ENCODE peak calls at places on chromosomes 6 and 20, in six cellular contexts. One of them, this sample, is unnamed.

GRCh38 chr6:120671519-120671918 is 662.8 kb downstream of the TBC1D32 start:
- DNase-seq in fibroblast of lung: no peak
- DNase-seq in small intestine: no peak
- DNase-seq in mesendoderm: peak
- DNase-seq in A549: no peak
- DNase-seq in left lung: no peak
- DNase-seq in this sample: no peak

GRCh38 chr6:163133017-163133416 is 281.5 kb upstream of the QKI start:
- DNase-seq in fibroblast of lung: peak
- DNase-seq in small intestine: no peak
- DNase-seq in mesendoderm: peak
- DNase-seq in A549: no peak
- DNase-seq in left lung: no peak
- DNase-seq in this sample: no peak

GRCh38 chr20:19620471-19620870 is 137.6 kb upstream of the RIN2 start:
- DNase-seq in fibroblast of lung: no peak
- DNase-seq in small intestine: peak
- DNase-seq in mesendoderm: peak
- DNase-seq in A549: no peak
- DNase-seq in left lung: no peak
- DNase-seq in this sample: no peak

GRCh38 chr20:60108397-60108796 is 150.2 kb downstream of the CDH26 start:
- DNase-seq in fibroblast of lung: peak
- DNase-seq in small intestine: no peak
- DNase-seq in mesendoderm: no peak
- DNase-seq in A549: no peak
- DNase-seq in left lung: no peak
- DNase-seq in this sample: peak

GRCh38 chr6:26045939-26046368 is 41.3 kb upstream of the HFE start:
- DNase-seq in fibroblast of lung: no peak
- DNase-seq in small intestine: no peak
- DNase-seq in mesendoderm: no peak
- DNase-seq in A549: no peak
- DNase-seq in left lung: no peak
- DNase-seq in this sample: no peak

GRCh38 chr6:118896339-118897136 is 2.6 kb downstream of the ASF1A start:
- DNase-seq in fibroblast of lung: peak
- DNase-seq in small intestine: peak
- DNase-seq in mesendoderm: peak
- DNase-seq in A549: peak
- DNase-seq in left lung: no peak
- DNase-seq in this sample: peak

GRCh38 chr6:42407379-42407778 is 44.3 kb downstream of the TRERF1 start:
- DNase-seq in fibroblast of lung: peak
- DNase-seq in small intestine: no peak
- DNase-seq in mesendoderm: peak
- DNase-seq in A549: no peak
- DNase-seq in left lung: no peak
- DNase-seq in this sample: peak

GRCh38 chr6:15504040-15504491 is 158.8 kb downstream of the DTNBP1 start:
- DNase-seq in fibroblast of lung: peak
- DNase-seq in small intestine: no peak
- DNase-seq in mesendoderm: no peak
- DNase-seq in A549: no peak
- DNase-seq in left lung: no peak
- DNase-seq in this sample: peak

GRCh38 chr20:15039088-15039762 is 701.8 kb upstream of the FLRT3 start:
- DNase-seq in fibroblast of lung: no peak
- DNase-seq in small intestine: peak
- DNase-seq in mesendoderm: no peak
- DNase-seq in A549: no peak
- DNase-seq in left lung: no peak
- DNase-seq in this sample: no peak

DNA sequence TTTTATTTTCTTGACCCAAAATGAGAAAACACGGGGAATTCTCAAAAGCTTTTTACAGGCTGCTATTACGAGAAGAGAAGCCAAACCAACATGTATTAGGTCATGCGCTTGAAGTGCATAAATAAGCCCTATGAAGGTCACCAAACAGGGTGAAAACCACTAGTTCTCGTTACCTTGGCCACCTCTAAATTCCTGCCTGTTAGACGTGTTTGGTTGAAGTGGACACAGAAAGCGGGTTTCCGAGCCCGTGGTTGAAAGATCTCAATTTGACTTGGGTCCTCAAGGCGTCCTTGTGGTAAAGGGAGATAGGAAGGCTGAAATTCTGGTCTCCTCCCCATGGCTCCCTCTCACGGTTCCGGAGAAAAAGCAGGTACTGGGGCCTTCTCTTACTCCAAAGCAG is 6.2 kb downstream of the EYA2 start:
- DNase-seq in fibroblast of lung: no peak
- DNase-seq in small intestine: no peak
- DNase-seq in mesendoderm: no peak
- DNase-seq in A549: no peak
- DNase-seq in left lung: no peak
- DNase-seq in this sample: no peak
- H3K4me3 ChIP-seq in fibroblast of lung: no peak
- H3K4me3 ChIP-seq in small intestine: no peak
- H3K4me3 ChIP-seq in mesendoderm: no peak
- H3K4me3 ChIP-seq in A549: no peak
- H3K4me3 ChIP-seq in left lung: no peak
- H3K4me3 ChIP-seq in this sample: no peak

DNA sequence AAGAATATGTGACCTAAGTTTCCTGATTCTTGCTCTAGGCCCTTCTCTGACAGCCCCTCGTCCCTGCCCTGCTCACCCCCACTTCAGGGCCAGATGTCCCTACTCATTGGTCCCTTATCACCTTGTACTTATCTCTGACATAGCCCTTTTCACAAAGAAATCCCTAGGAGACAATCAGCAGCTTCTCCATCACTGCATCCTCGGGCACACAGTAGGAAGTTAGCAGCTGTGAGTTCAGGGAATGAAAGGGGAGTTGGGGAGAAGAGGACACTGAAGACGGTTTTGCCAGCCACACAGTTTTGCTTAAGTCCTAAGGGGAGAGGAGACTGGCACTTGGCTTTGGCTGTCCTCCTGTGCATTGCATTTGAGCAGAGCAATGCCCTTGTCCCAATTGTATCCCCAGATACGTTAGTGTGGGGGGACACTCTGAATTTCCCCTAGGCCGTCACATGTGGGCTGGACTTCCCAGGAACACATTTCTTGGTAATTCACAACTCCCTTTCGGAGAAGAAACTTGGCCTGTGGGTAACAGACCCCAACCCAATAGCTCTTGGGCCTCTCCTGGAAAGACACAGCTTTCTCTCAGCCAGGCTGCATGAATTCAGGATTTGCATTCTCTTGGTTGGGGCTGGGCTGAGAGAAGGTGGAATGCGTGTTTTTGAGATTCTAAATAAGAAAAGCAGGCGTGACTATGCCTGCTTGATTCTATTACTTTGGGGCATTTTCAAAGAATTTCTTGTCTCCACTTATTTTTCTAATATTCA is 177.6 kb downstream of the UST start:
- DNase-seq in fibroblast of lung: no peak
- DNase-seq in small intestine: no peak
- DNase-seq in mesendoderm: peak
- DNase-seq in A549: no peak
- DNase-seq in left lung: no peak
- DNase-seq in this sample: no peak
- H3K27ac ChIP-seq in fibroblast of lung: no peak
- H3K27ac ChIP-seq in small intestine: no peak
- H3K27ac ChIP-seq in mesendoderm: no peak
- H3K27ac ChIP-seq in A549: no peak
- H3K27ac ChIP-seq in left lung: no peak
- H3K27ac ChIP-seq in this sample: no peak

DNA sequence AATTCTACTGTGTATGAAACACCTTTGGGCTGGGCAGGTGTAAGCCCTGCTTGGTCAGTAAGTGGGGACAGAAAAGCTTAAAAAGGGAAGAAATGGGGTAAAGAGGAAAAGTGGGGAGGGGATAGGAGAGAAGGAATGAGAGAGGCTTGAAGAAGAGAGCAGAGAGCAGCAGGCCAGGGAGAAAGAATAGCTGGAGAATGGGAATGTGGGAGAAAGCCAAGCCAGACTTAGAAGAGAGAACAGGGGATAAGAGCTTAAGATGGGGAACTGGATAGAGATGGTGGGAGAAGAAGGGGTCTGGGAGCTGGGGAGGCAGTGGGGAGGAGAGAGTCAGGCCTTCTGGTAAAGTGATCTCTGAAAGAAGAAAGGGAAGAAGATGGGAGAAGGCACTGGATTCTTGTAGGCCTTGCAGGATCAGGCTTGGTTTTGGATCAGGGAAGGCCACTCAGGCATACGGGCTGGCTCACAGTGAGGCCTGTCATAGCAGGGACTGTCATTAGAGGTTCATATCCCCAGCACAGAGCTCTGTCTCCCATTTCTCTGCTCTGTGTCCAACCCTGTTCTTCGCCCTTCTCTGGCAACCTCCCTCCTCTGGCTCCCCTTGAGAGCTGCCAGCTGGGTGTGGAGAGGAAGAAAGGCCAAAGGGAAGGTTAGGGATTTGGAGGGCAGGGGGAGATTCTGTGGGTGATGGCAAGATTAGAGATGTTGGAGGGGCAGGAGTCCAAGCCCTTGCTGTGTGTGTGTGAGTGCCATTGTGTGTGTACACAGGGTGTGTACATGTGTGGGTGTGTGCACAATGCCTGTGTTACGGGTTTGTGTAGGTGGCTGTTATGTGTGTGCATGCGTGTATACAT is 9.3 kb downstream of the SYNGAP1 start:
- DNase-seq in fibroblast of lung: no peak
- DNase-seq in small intestine: no peak
- DNase-seq in mesendoderm: no peak
- DNase-seq in A549: no peak
- DNase-seq in left lung: no peak
- DNase-seq in this sample: no peak
- H3K4me3 ChIP-seq in fibroblast of lung: no peak
- H3K4me3 ChIP-seq in small intestine: no peak
- H3K4me3 ChIP-seq in mesendoderm: no peak
- H3K4me3 ChIP-seq in A549: no peak
- H3K4me3 ChIP-seq in left lung: no peak
- H3K4me3 ChIP-seq in this sample: no peak

GRCh38 chr20:36466089-36466488 is 75.2 kb upstream of the MYL9 start:
- DNase-seq in fibroblast of lung: no peak
- DNase-seq in small intestine: no peak
- DNase-seq in mesendoderm: no peak
- DNase-seq in A549: no peak
- DNase-seq in left lung: no peak
- DNase-seq in this sample: no peak

GRCh38 chr20:36469973-36470372 is 71.3 kb upstream of the MYL9 start:
- DNase-seq in fibroblast of lung: no peak
- DNase-seq in small intestine: no peak
- DNase-seq in mesendoderm: no peak
- DNase-seq in A549: no peak
- DNase-seq in left lung: no peak
- DNase-seq in this sample: no peak

GRCh38 chr20:36465109-36466080 is 75.9 kb upstream of the MYL9 start:
- DNase-seq in fibroblast of lung: peak
- DNase-seq in small intestine: peak
- DNase-seq in mesendoderm: peak
- DNase-seq in A549: peak
- DNase-seq in left lung: no peak
- DNase-seq in this sample: peak

GRCh38 chr20:36468149-36469000 is 72.9 kb upstream of the MYL9 start:
- DNase-seq in fibroblast of lung: no peak
- DNase-seq in small intestine: no peak
- DNase-seq in mesendoderm: no peak
- DNase-seq in A549: no peak
- DNase-seq in left lung: no peak
- DNase-seq in this sample: no peak

GRCh38 chr20:36467076-36467999 is 74.0 kb upstream of the MYL9 start:
- DNase-seq in fibroblast of lung: peak
- DNase-seq in small intestine: peak
- DNase-seq in mesendoderm: no peak
- DNase-seq in A549: no peak
- DNase-seq in left lung: no peak
- DNase-seq in this sample: no peak
- H3K27ac ChIP-seq in fibroblast of lung: peak
- H3K27ac ChIP-seq in small intestine: no peak
- H3K27ac ChIP-seq in mesendoderm: no peak
- H3K27ac ChIP-seq in A549: peak
- H3K27ac ChIP-seq in left lung: peak
- H3K27ac ChIP-seq in this sample: no peak

GRCh38 chr20:39032997-39033396 is 70.9 kb downstream of the DHX35 start:
- DNase-seq in fibroblast of lung: no peak
- DNase-seq in small intestine: no peak
- DNase-seq in mesendoderm: no peak
- DNase-seq in A549: no peak
- DNase-seq in left lung: no peak
- DNase-seq in this sample: no peak

GRCh38 chr20:39038495-39038894 is 76.4 kb downstream of the DHX35 start:
- DNase-seq in fibroblast of lung: no peak
- DNase-seq in small intestine: no peak
- DNase-seq in mesendoderm: no peak
- DNase-seq in A549: no peak
- DNase-seq in left lung: no peak
- DNase-seq in this sample: no peak

GRCh38 chr20:39036851-39037250 is 74.7 kb downstream of the DHX35 start:
- DNase-seq in fibroblast of lung: peak
- DNase-seq in small intestine: no peak
- DNase-seq in mesendoderm: no peak
- DNase-seq in A549: no peak
- DNase-seq in left lung: no peak
- DNase-seq in this sample: no peak

GRCh38 chr20:39038047-39038446 is 75.9 kb downstream of the DHX35 start:
- DNase-seq in fibroblast of lung: no peak
- DNase-seq in small intestine: no peak
- DNase-seq in mesendoderm: no peak
- DNase-seq in A549: no peak
- DNase-seq in left lung: no peak
- DNase-seq in this sample: no peak

GRCh38 chr20:39036011-39036410 is 73.9 kb downstream of the DHX35 start:
- DNase-seq in fibroblast of lung: peak
- DNase-seq in small intestine: no peak
- DNase-seq in mesendoderm: no peak
- DNase-seq in A549: no peak
- DNase-seq in left lung: no peak
- DNase-seq in this sample: peak
- H3K4me3 ChIP-seq in fibroblast of lung: no peak
- H3K4me3 ChIP-seq in small intestine: no peak
- H3K4me3 ChIP-seq in mesendoderm: no peak
- H3K4me3 ChIP-seq in A549: no peak
- H3K4me3 ChIP-seq in left lung: no peak
- H3K4me3 ChIP-seq in this sample: no peak

DNA sequence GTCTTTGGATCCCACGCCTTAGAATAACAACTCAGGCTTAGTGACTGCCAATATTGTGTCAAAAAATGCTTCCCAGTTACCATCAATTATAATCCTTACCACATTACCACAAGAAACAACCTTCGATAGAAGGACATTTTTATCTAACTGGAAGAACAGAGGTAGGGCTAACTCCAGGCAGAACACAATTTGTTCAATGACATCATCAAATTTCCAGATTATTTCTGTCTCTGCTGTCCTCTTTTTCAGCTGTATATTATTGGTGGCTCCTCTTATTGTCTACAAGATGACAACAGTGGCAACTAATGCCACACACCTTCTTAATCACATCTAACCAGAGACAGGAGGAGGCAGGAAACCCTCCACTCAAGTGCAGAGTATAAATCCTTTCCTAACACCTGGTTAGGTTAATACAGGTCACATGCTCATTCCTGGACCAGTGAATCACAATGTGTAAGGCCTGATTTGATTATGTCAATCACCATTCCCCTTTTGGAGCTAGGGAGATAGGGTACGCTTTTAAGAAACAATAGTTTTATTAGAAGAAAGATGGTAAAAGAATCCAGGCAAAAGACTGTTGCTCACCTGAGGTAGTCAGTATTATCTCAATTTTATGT is 18.0 kb downstream of the KHDC1L start:
- DNase-seq in fibroblast of lung: no peak
- DNase-seq in small intestine: no peak
- DNase-seq in mesendoderm: no peak
- DNase-seq in A549: no peak
- DNase-seq in left lung: no peak
- DNase-seq in this sample: no peak
- H3K27ac ChIP-seq in fibroblast of lung: no peak
- H3K27ac ChIP-seq in small intestine: no peak
- H3K27ac ChIP-seq in mesendoderm: no peak
- H3K27ac ChIP-seq in A549: no peak
- H3K27ac ChIP-seq in left lung: no peak
- H3K27ac ChIP-seq in this sample: no peak

This sample was measured in brain microvascular endothelial cell.